ENCODE peak calls at places on chromosomes 2 and 18, in seven cellular contexts. I, H, M, P, L, Z and T are unnamed samples.

GRCh38 chr2:41907716-41908328 is 140.0 kb upstream of the PKDCC start:
- DNase-seq in I (no peak), H (peak), M (peak), P (no peak), L (no peak), Z (no peak), T (peak)

GRCh38 chr2:101706819-101707177 is 9.3 kb downstream of the MAP4K4 start:
- DNase-seq in I (no peak), H (no peak), M (peak), P (peak), L (no peak), Z (no peak), T (no peak)

GRCh38 chr18:70499218-70499691 is 210.4 kb downstream of the SOCS6 start:
- DNase-seq in I (no peak), H (no peak), M (peak), P (no peak), L (no peak), Z (no peak), T (no peak)

GRCh38 chr2:191114403-191114886 is 36.3 kb downstream of the STAT4 start:
- DNase-seq in I (no peak), H (no peak), M (peak), P (peak), L (no peak), Z (peak), T (peak)

GRCh38 chr18:48020337-48021250 is 90.1 kb upstream of the SMAD2 start:
- DNase-seq in I (no peak), H (no peak), M (no peak), P (no peak), L (no peak), Z (no peak), T (no peak)

GRCh38 chr2:152594022-152594712 is 123.1 kb downstream of the PRPF40A start:
- DNase-seq in I (peak), H (no peak), M (peak), P (no peak), L (peak), Z (no peak), T (peak)

GRCh38 chr2:79711098-79711497 is 198.2 kb downstream of the CTNNA2 start:
- DNase-seq in I (no peak), H (no peak), M (no peak), P (no peak), L (no peak), Z (no peak), T (no peak)

GRCh38 chr2:58055027-58055786 is 8.6 kb downstream of the VRK2 start:
- DNase-seq in I (no peak), H (no peak), M (no peak), P (no peak), L (no peak), Z (no peak), T (no peak)

GRCh38 chr2:38997784-38998183 is 108.1 kb downstream of the ARHGEF33 start:
- DNase-seq in I (no peak), H (peak), M (no peak), P (peak), L (no peak), Z (peak), T (no peak)

GRCh38 chr2:71675296-71675695 is 221.9 kb downstream of the DYSF start:
- DNase-seq in I (peak), H (no peak), M (no peak), P (no peak), L (peak), Z (no peak), T (peak)

GRCh38 chr18:47772374-47773248 is 157.8 kb downstream of the SMAD2 start:
- DNase-seq in I (no peak), H (peak), M (peak), P (peak), L (peak), Z (peak), T (peak)

GRCh38 chr2:72236445-72237067 is 88.9 kb upstream of the CYP26B1 start:
- DNase-seq in I (no peak), H (peak), M (no peak), P (peak), L (no peak), Z (peak), T (no peak)

GRCh38 chr2:64873472-64873924 is 115.7 kb upstream of the SLC1A4 start:
- DNase-seq in I (peak), H (peak), M (peak), P (no peak), L (peak), Z (peak), T (peak)

GRCh38 chr2:162138310-162138709 is 13.7 kb downstream of the GCG start:
- DNase-seq in I (no peak), H (no peak), M (no peak), P (no peak), L (no peak), Z (no peak), T (no peak)

GRCh38 chr2:3639653-3640052 is 18.3 kb upstream of the ALLC start:
- DNase-seq in I (peak), H (no peak), M (no peak), P (no peak), L (no peak), Z (no peak), T (no peak)

GRCh38 chr18:44098551-44099098 is 582.1 kb upstream of the SETBP1 start:
- DNase-seq in I (no peak), H (peak), M (peak), P (peak), L (no peak), Z (peak), T (peak)

GRCh38 chr18:57998461-57998860 is 45.6 kb upstream of the NEDD4L start:
- DNase-seq in I (no peak), H (peak), M (no peak), P (peak), L (no peak), Z (peak), T (no peak)

GRCh38 chr2:218093879-218094278 is 24.8 kb downstream of the RUFY4 start:
- DNase-seq in I (no peak), H (no peak), M (no peak), P (no peak), L (no peak), Z (no peak), T (no peak)

GRCh38 chr2:143345887-143346612 is 216.8 kb downstream of the ARHGAP15 start:
- DNase-seq in I (no peak), H (peak), M (no peak), P (no peak), L (no peak), Z (no peak), T (no peak)

GRCh38 chr2:8152392-8153257 is 529.2 kb upstream of the ID2 start:
- DNase-seq in I (no peak), H (no peak), M (peak), P (no peak), L (peak), Z (no peak), T (no peak)

GRCh38 chr2:85433511-85434089 is 15.1 kb downstream of the SH2D6 start:
- DNase-seq in I (peak), H (peak), M (no peak), P (peak), L (peak), Z (peak), T (peak)

GRCh38 chr2:161913865-161914264 is 160.2 kb downstream of the DPP4 start:
- DNase-seq in I (no peak), H (peak), M (no peak), P (peak), L (no peak), Z (peak), T (no peak)

GRCh38 chr2:68767031-68767961 is 32.7 kb downstream of the ARHGAP25 start:
- DNase-seq in I (no peak), H (no peak), M (peak), P (no peak), L (peak), Z (no peak), T (peak)

GRCh38 chr18:61398961-61399632 is 65.9 kb downstream of the CDH20 start:
- DNase-seq in I (no peak), H (no peak), M (no peak), P (peak), L (no peak), Z (peak), T (no peak)

GRCh38 chr18:75727479-75727878 is 300.0 kb upstream of the SMIM21 start:
- DNase-seq in I (no peak), H (peak), M (peak), P (peak), L (peak), Z (peak), T (peak)

GRCh38 chr2:132448771-132449170 is 32.2 kb downstream of the GPR39 start:
- DNase-seq in I (no peak), H (peak), M (no peak), P (peak), L (peak), Z (peak), T (peak)

GRCh38 chr2:43127208-43127940 is 99.0 kb downstream of the ZFP36L2 start:
- DNase-seq in I (no peak), H (peak), M (peak), P (peak), L (peak), Z (peak), T (peak)

GRCh38 chr2:60676950-60677349 is 79.1 kb upstream of the PAPOLG start:
- DNase-seq in I (no peak), H (no peak), M (no peak), P (no peak), L (no peak), Z (no peak), T (no peak)

GRCh38 chr2:43221660-43222471 is 4.5 kb downstream of the ZFP36L2 start:
- DNase-seq in I (peak), H (peak), M (peak), P (peak), L (peak), Z (peak), T (peak)

GRCh38 chr2:132559326-132559725 is 110.7 kb downstream of the LYPD1 start:
- DNase-seq in I (no peak), H (no peak), M (no peak), P (no peak), L (no peak), Z (no peak), T (no peak)

GRCh38 chr2:207135340-207135739 is 30.4 kb downstream of the KLF7 start:
- DNase-seq in I (no peak), H (peak), M (no peak), P (peak), L (no peak), Z (peak), T (no peak)

GRCh38 chr18:67628674-67629073 is 112.2 kb upstream of the DSEL start:
- DNase-seq in I (no peak), H (no peak), M (no peak), P (peak), L (no peak), Z (no peak), T (peak)

GRCh38 chr2:101972621-101973434 is 18.9 kb upstream of the IL1R2 start:
- DNase-seq in I (no peak), H (peak), M (no peak), P (peak), L (no peak), Z (peak), T (no peak)